ENCODE peak calls at places on chromosomes 4 and X, in six cellular contexts. One of them, this sample, is unnamed.

GRCh38 chr4:138890921-138891570 is 124.5 kb upstream of the NOCT start:
- DNase-seq in neuronal stem cell: no peak
- DNase-seq in IMR-90: no peak
- DNase-seq in mesendoderm: no peak
- DNase-seq in mesenchymal stem cell: no peak
- DNase-seq in H1: no peak
- DNase-seq in this sample: no peak

GRCh38 chr4:118712872-118713271 is 27.7 kb downstream of the METTL14 start:
- DNase-seq in neuronal stem cell: no peak
- DNase-seq in IMR-90: peak; percentile 67
- DNase-seq in mesendoderm: no peak
- DNase-seq in mesenchymal stem cell: peak; percentile 14
- DNase-seq in H1: no peak
- DNase-seq in this sample: peak; percentile 17

GRCh38 chr4:5858020-5858769 is 34.7 kb downstream of the CRMP1 start:
- DNase-seq in neuronal stem cell: peak; percentile 57
- DNase-seq in IMR-90: no peak
- DNase-seq in mesendoderm: peak; percentile 16
- DNase-seq in mesenchymal stem cell: no peak
- DNase-seq in H1: no peak
- DNase-seq in this sample: no peak

GRCh38 chr4:10345381-10345784 is 111.8 kb downstream of the ZNF518B start:
- DNase-seq in neuronal stem cell: no peak
- DNase-seq in IMR-90: no peak
- DNase-seq in mesendoderm: no peak
- DNase-seq in mesenchymal stem cell: no peak
- DNase-seq in H1: no peak
- DNase-seq in this sample: peak; percentile 96

GRCh38 chr4:61505773-61506640 is 305.9 kb downstream of the ADGRL3 start:
- DNase-seq in neuronal stem cell: peak; percentile 69
- DNase-seq in IMR-90: no peak
- DNase-seq in mesendoderm: no peak
- DNase-seq in mesenchymal stem cell: no peak
- DNase-seq in H1: no peak
- DNase-seq in this sample: no peak

GRCh38 chrX:135713795-135714194 is 356 bp downstream of the CT45A1 start:
- DNase-seq in neuronal stem cell: no peak
- DNase-seq in IMR-90: no peak
- DNase-seq in mesendoderm: no peak
- DNase-seq in mesenchymal stem cell: no peak
- DNase-seq in H1: no peak
- DNase-seq in this sample: no peak

GRCh38 chrX:133676344-133677122 is 261.2 kb upstream of the GPC4 start:
- DNase-seq in neuronal stem cell: no peak
- DNase-seq in IMR-90: no peak
- DNase-seq in mesendoderm: no peak
- DNase-seq in mesenchymal stem cell: no peak
- DNase-seq in H1: no peak
- DNase-seq in this sample: no peak

GRCh38 chr4:8507624-8508023 is 67.0 kb downstream of the TRMT44 start:
- DNase-seq in neuronal stem cell: no peak
- DNase-seq in IMR-90: no peak
- DNase-seq in mesendoderm: no peak
- DNase-seq in mesenchymal stem cell: no peak
- DNase-seq in H1: no peak
- DNase-seq in this sample: no peak

GRCh38 chrX:126164689-126165400 is 1.2 kb downstream of the DCAF12L2 start:
- DNase-seq in neuronal stem cell: no peak
- DNase-seq in IMR-90: no peak
- DNase-seq in mesendoderm: no peak
- DNase-seq in mesenchymal stem cell: no peak
- DNase-seq in H1: peak; percentile 39
- DNase-seq in this sample: no peak

GRCh38 chr4:123466080-123466785 is 69.6 kb downstream of the SPRY1 start:
- DNase-seq in neuronal stem cell: no peak
- DNase-seq in IMR-90: no peak
- DNase-seq in mesendoderm: no peak
- DNase-seq in mesenchymal stem cell: no peak
- DNase-seq in H1: no peak
- DNase-seq in this sample: no peak

GRCh38 chr4:168632246-168632832 is 135.5 kb downstream of the PALLD start:
- DNase-seq in neuronal stem cell: peak; percentile 72
- DNase-seq in IMR-90: no peak
- DNase-seq in mesendoderm: peak; percentile 76
- DNase-seq in mesenchymal stem cell: no peak
- DNase-seq in H1: no peak
- DNase-seq in this sample: no peak

GRCh38 chr4:16024009-16024408 is 59.8 kb downstream of the PROM1 start:
- DNase-seq in neuronal stem cell: no peak
- DNase-seq in IMR-90: peak; percentile 32
- DNase-seq in mesendoderm: no peak
- DNase-seq in mesenchymal stem cell: no peak
- DNase-seq in H1: no peak
- DNase-seq in this sample: no peak

GRCh38 chrX:54248309-54248708 is 65.3 kb upstream of the FAM120C start:
- DNase-seq in neuronal stem cell: no peak
- DNase-seq in IMR-90: peak; percentile 44
- DNase-seq in mesendoderm: peak; percentile 18
- DNase-seq in mesenchymal stem cell: peak; percentile 9
- DNase-seq in H1: no peak
- DNase-seq in this sample: peak; percentile 24

GRCh38 chr4:94453534-94453963 is 1.8 kb downstream of the PDLIM5 start:
- DNase-seq in neuronal stem cell: no peak
- DNase-seq in IMR-90: no peak
- DNase-seq in mesendoderm: no peak
- DNase-seq in mesenchymal stem cell: peak; percentile 52
- DNase-seq in H1: no peak
- DNase-seq in this sample: no peak

GRCh38 chrX:44829836-44830235 is 14.0 kb upstream of the DUSP21 start:
- DNase-seq in neuronal stem cell: no peak
- DNase-seq in IMR-90: no peak
- DNase-seq in mesendoderm: no peak
- DNase-seq in mesenchymal stem cell: no peak
- DNase-seq in H1: no peak
- DNase-seq in this sample: no peak

GRCh38 chrX:118353081-118353850 is 7.4 kb downstream of the WDR44 start:
- DNase-seq in neuronal stem cell: no peak
- DNase-seq in IMR-90: no peak
- DNase-seq in mesendoderm: peak; percentile 83
- DNase-seq in mesenchymal stem cell: peak; percentile 25
- DNase-seq in H1: no peak
- DNase-seq in this sample: no peak

GRCh38 chr4:141771889-141772830 is 135.8 kb downstream of the IL15 start:
- DNase-seq in neuronal stem cell: no peak
- DNase-seq in IMR-90: no peak
- DNase-seq in mesendoderm: no peak
- DNase-seq in mesenchymal stem cell: no peak
- DNase-seq in H1: no peak
- DNase-seq in this sample: no peak

GRCh38 chrX:142804085-142804484 is 221.6 kb upstream of the SPANXN4 start:
- DNase-seq in neuronal stem cell: peak; percentile 17
- DNase-seq in IMR-90: no peak
- DNase-seq in mesendoderm: peak; percentile 63
- DNase-seq in mesenchymal stem cell: no peak
- DNase-seq in H1: peak; percentile 65
- DNase-seq in this sample: peak; percentile 1

GRCh38 chr4:24662065-24662464 is 77.7 kb upstream of the DHX15 start:
- DNase-seq in neuronal stem cell: no peak
- DNase-seq in IMR-90: no peak
- DNase-seq in mesendoderm: no peak
- DNase-seq in mesenchymal stem cell: no peak
- DNase-seq in H1: no peak
- DNase-seq in this sample: no peak

GRCh38 chr4:163048447-163048846 is 118.2 kb downstream of the NAF1 start:
- DNase-seq in neuronal stem cell: no peak
- DNase-seq in IMR-90: peak; percentile 19
- DNase-seq in mesendoderm: peak; percentile 63
- DNase-seq in mesenchymal stem cell: peak; percentile 43
- DNase-seq in H1: no peak
- DNase-seq in this sample: peak; percentile 62

GRCh38 chr4:138062929-138063328 is 179.2 kb downstream of the SLC7A11 start:
- DNase-seq in neuronal stem cell: no peak
- DNase-seq in IMR-90: peak; percentile 79
- DNase-seq in mesendoderm: peak; percentile 75
- DNase-seq in mesenchymal stem cell: peak; percentile 56
- DNase-seq in H1: no peak
- DNase-seq in this sample: peak; percentile 17

GRCh38 chr4:6594826-6595355 is 19.9 kb downstream of the MAN2B2 start:
- DNase-seq in neuronal stem cell: no peak
- DNase-seq in IMR-90: peak; percentile 43
- DNase-seq in mesendoderm: no peak
- DNase-seq in mesenchymal stem cell: no peak
- DNase-seq in H1: no peak
- DNase-seq in this sample: no peak

GRCh38 chrX:140066262-140066661 is 100.9 kb upstream of the CXorf66 start:
- DNase-seq in neuronal stem cell: no peak
- DNase-seq in IMR-90: no peak
- DNase-seq in mesendoderm: no peak
- DNase-seq in mesenchymal stem cell: no peak
- DNase-seq in H1: no peak
- DNase-seq in this sample: no peak

GRCh38 chr4:26780524-26780923 is 80.1 kb upstream of the STIM2 start:
- DNase-seq in neuronal stem cell: no peak
- DNase-seq in IMR-90: peak; percentile 48
- DNase-seq in mesendoderm: no peak
- DNase-seq in mesenchymal stem cell: peak; percentile 21
- DNase-seq in H1: no peak
- DNase-seq in this sample: no peak

GRCh38 chr4:61583696-61584095 is 383.6 kb downstream of the ADGRL3 start:
- DNase-seq in neuronal stem cell: no peak
- DNase-seq in IMR-90: peak; percentile 3
- DNase-seq in mesendoderm: peak; percentile 39
- DNase-seq in mesenchymal stem cell: peak; percentile 11
- DNase-seq in H1: no peak
- DNase-seq in this sample: peak; percentile 4

GRCh38 chr4:26803462-26803861 is 57.2 kb upstream of the STIM2 start:
- DNase-seq in neuronal stem cell: peak; percentile 20
- DNase-seq in IMR-90: no peak
- DNase-seq in mesendoderm: peak; percentile 72
- DNase-seq in mesenchymal stem cell: no peak
- DNase-seq in H1: no peak
- DNase-seq in this sample: no peak

GRCh38 chr4:3367866-3368265 is 73.9 kb upstream of the HGFAC start:
- DNase-seq in neuronal stem cell: no peak
- DNase-seq in IMR-90: no peak
- DNase-seq in mesendoderm: no peak
- DNase-seq in mesenchymal stem cell: no peak
- DNase-seq in H1: peak; percentile 42
- DNase-seq in this sample: no peak

GRCh38 chr4:127139788-127140286 is 492.9 kb upstream of the INTU start:
- DNase-seq in neuronal stem cell: no peak
- DNase-seq in IMR-90: no peak
- DNase-seq in mesendoderm: peak; percentile 2
- DNase-seq in mesenchymal stem cell: no peak
- DNase-seq in H1: no peak
- DNase-seq in this sample: no peak

GRCh38 chr4:127145001-127145400 is 487.8 kb upstream of the INTU start:
- DNase-seq in neuronal stem cell: no peak
- DNase-seq in IMR-90: no peak
- DNase-seq in mesendoderm: no peak
- DNase-seq in mesenchymal stem cell: no peak
- DNase-seq in H1: no peak
- DNase-seq in this sample: no peak

GRCh38 chr4:127143460-127144190 is 489.1 kb upstream of the INTU start:
- DNase-seq in neuronal stem cell: no peak
- DNase-seq in IMR-90: peak; percentile 77
- DNase-seq in mesendoderm: no peak
- DNase-seq in mesenchymal stem cell: peak; percentile 54
- DNase-seq in H1: no peak
- DNase-seq in this sample: no peak

GRCh38 chr4:127140306-127140705 is 492.5 kb upstream of the INTU start:
- DNase-seq in neuronal stem cell: no peak
- DNase-seq in IMR-90: peak; percentile 60
- DNase-seq in mesendoderm: no peak
- DNase-seq in mesenchymal stem cell: peak; percentile 55
- DNase-seq in H1: no peak
- DNase-seq in this sample: no peak

GRCh38 chr4:127141857-127142256 is 490.9 kb upstream of the INTU start:
- DNase-seq in neuronal stem cell: no peak
- DNase-seq in IMR-90: peak; percentile 76
- DNase-seq in mesendoderm: no peak
- DNase-seq in mesenchymal stem cell: peak; percentile 90
- DNase-seq in H1: no peak
- DNase-seq in this sample: no peak
- H3K4me3 ChIP-seq in neuronal stem cell: no peak overlapping the region
- H3K4me3 ChIP-seq in IMR-90: no peak overlapping the region
- H3K4me3 ChIP-seq in mesendoderm: no peak overlapping the region
- H3K4me3 ChIP-seq in mesenchymal stem cell: no peak overlapping the region
- H3K4me3 ChIP-seq in H1: no peak overlapping the region
- H3K4me3 ChIP-seq in this sample: no peak overlapping the region

DNA sequence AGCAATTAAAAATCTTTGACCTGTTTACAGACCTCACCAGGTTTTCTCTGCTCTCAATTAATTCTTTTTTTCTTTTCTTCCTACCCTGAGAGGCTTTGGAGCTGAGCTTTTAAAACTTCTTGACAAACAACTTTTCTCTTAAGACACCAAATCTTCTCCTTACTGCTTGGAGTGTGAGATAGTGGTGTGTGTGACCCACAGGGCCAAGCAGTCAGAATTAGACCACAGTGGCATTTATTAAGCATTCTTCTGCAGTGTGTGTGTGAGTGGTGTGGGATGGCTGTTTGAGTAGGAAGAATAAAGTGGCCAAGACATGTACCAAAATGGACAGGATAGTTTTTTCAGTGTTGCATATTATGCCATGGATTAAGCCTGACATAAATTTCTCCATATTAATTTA is 665.1 kb downstream of the RAPGEF2 start:
- DNase-seq in neuronal stem cell: no peak
- DNase-seq in IMR-90: no peak
- DNase-seq in mesendoderm: no peak
- DNase-seq in mesenchymal stem cell: peak; percentile 19
- DNase-seq in H1: no peak
- DNase-seq in this sample: no peak
- H3K9ac ChIP-seq in neuronal stem cell: no peak overlapping the region
- H3K9ac ChIP-seq in IMR-90: no peak overlapping the region
- H3K9ac ChIP-seq in mesendoderm: no peak overlapping the region
- H3K9ac ChIP-seq in mesenchymal stem cell: no peak overlapping the region
- H3K9ac ChIP-seq in H1: no peak overlapping the region
- H3K9ac ChIP-seq in this sample: no peak overlapping the region

DNA sequence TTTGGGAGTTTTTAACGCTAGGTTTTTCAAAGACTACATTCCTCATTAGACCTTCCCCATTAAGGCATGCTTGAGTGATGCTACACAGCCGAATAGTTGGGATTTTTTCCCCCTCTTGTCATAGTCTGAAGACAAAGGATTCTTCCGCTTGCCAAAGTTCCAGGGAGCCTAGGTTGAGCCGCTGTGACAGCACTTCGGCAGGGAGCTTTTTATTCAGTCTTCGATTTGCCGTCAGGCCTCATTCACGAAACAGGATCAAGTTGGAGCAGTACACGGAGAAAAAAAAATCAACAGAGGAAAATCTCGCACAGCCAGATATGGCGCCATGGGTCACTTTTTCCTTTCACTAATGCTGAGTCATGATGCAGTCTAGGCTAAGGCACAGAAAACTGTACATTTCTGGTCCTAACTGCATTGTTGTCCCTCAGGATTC is 24.3 kb downstream of the SHROOM3 start:
- DNase-seq in neuronal stem cell: peak; percentile 97
- DNase-seq in IMR-90: peak; percentile 22
- DNase-seq in mesendoderm: peak; percentile 99
- DNase-seq in mesenchymal stem cell: peak; percentile 71
- DNase-seq in H1: no peak
- DNase-seq in this sample: peak; percentile 73
- H2BK5ac ChIP-seq in neuronal stem cell: peak overlapping the region; percentile 8
- H2BK5ac ChIP-seq in IMR-90: peak overlapping the region; percentile 69
- H2BK5ac ChIP-seq in mesendoderm: peak overlapping the region; percentile 92
- H2BK5ac ChIP-seq in mesenchymal stem cell: peak overlapping the region; percentile 92
- H2BK5ac ChIP-seq in H1: peak overlapping the region; percentile 79
- H2BK5ac ChIP-seq in this sample: peak overlapping the region; percentile 96

GRCh38 chrX:72274526-72274925 is 2.5 kb downstream of the RPS4X start:
- DNase-seq in neuronal stem cell: no peak
- DNase-seq in IMR-90: no peak
- DNase-seq in mesendoderm: no peak
- DNase-seq in mesenchymal stem cell: no peak
- DNase-seq in H1: no peak
- DNase-seq in this sample: no peak
- H3K4me3 ChIP-seq in neuronal stem cell: no peak overlapping the region
- H3K4me3 ChIP-seq in IMR-90: no peak overlapping the region
- H3K4me3 ChIP-seq in mesendoderm: no peak overlapping the region
- H3K4me3 ChIP-seq in mesenchymal stem cell: peak overlapping the region; percentile 91
- H3K4me3 ChIP-seq in H1: no peak overlapping the region
- H3K4me3 ChIP-seq in this sample: no peak overlapping the region